ENCODE peak calls at places on chromosomes 5 and 9, in nine cellular contexts. C, T, Q, U, S, M, I, X and W are unnamed samples. For H3K36me3, the result is how much of the 10 kb centered on the place peaks cover.

GRCh38 chr5:87605663-87606062 is 192.9 kb upstream of the CCNH start:
- DNase-seq in C (no peak), T (no peak), Q (no peak), U (no peak), S (no peak), M (no peak), I (no peak), X (no peak), W (no peak)

GRCh38 chr5:153641183-153641688 is 150.8 kb downstream of the GRIA1 start:
- DNase-seq in C (no peak), T (no peak), Q (no peak), U (no peak), S (peak), M (no peak), I (no peak), X (no peak), W (no peak)

GRCh38 chr5:121793791-121794190 is 57.9 kb upstream of the FTMT start:
- DNase-seq in C (no peak), T (no peak), Q (no peak), U (no peak), S (peak), M (no peak), I (no peak), X (no peak), W (no peak)

GRCh38 chr5:132677191-132677590 is 3.4 kb downstream of the IL4 start:
- DNase-seq in C (peak), T (no peak), Q (no peak), U (no peak), S (peak), M (peak), I (peak), X (peak), W (peak)

GRCh38 chr9:4339783-4340335 is 40.0 kb upstream of the GLIS3 start:
- DNase-seq in C (no peak), T (no peak), Q (no peak), U (no peak), S (no peak), M (no peak), I (no peak), X (no peak), W (no peak)

GRCh38 chr9:115997923-115998322 is 155.7 kb upstream of the PAPPA start:
- DNase-seq in C (no peak), T (no peak), Q (no peak), U (no peak), S (no peak), M (no peak), I (no peak), X (peak), W (no peak)

GRCh38 chr5:15376803-15377202 is 123.2 kb upstream of the FBXL7 start:
- DNase-seq in C (no peak), T (no peak), Q (no peak), U (no peak), S (no peak), M (no peak), I (no peak), X (no peak), W (no peak)

GRCh38 chr5:15695171-15695676 is 195.2 kb downstream of the FBXL7 start:
- DNase-seq in C (no peak), T (peak), Q (no peak), U (peak), S (no peak), M (no peak), I (no peak), X (no peak), W (peak)

GRCh38 chr9:77544491-77545000 is 103.6 kb downstream of the GNA14 start:
- DNase-seq in C (no peak), T (no peak), Q (no peak), U (no peak), S (no peak), M (no peak), I (no peak), X (no peak), W (no peak)

GRCh38 chr9:127854169-127854833 is at the start of gene ENG:
- DNase-seq in C (peak), T (peak), Q (no peak), U (peak), S (peak), M (no peak), I (no peak), X (peak), W (no peak)

GRCh38 chr9:127258884-127259471 is 5.6 kb upstream of the GARNL3 start:
- DNase-seq in C (no peak), T (no peak), Q (no peak), U (no peak), S (no peak), M (no peak), I (no peak), X (no peak), W (no peak)

GRCh38 chr9:20683351-20684034 is 566 bp upstream of the FOCAD start:
- DNase-seq in C (peak), T (peak), Q (no peak), U (peak), S (peak), M (peak), I (peak), X (peak), W (no peak)

GRCh38 chr9:137715321-137715720 is 96.5 kb downstream of the EHMT1 start:
- DNase-seq in C (no peak), T (no peak), Q (no peak), U (no peak), S (no peak), M (no peak), I (no peak), X (no peak), W (no peak)

GRCh38 chr5:65766781-65767180 is 44.8 kb downstream of the NLN start:
- DNase-seq in C (no peak), T (no peak), Q (no peak), U (no peak), S (no peak), M (no peak), I (no peak), X (no peak), W (no peak)

GRCh38 chr5:14297697-14298096 is 154.6 kb downstream of the TRIO start:
- DNase-seq in C (no peak), T (no peak), Q (no peak), U (no peak), S (no peak), M (no peak), I (no peak), X (no peak), W (no peak)

GRCh38 chr5:14295610-14296009 is 152.5 kb downstream of the TRIO start:
- DNase-seq in C (peak), T (no peak), Q (no peak), U (no peak), S (no peak), M (no peak), I (no peak), X (no peak), W (no peak)

GRCh38 chr5:14298126-14298847 is 155.1 kb downstream of the TRIO start:
- DNase-seq in C (no peak), T (no peak), Q (no peak), U (no peak), S (no peak), M (no peak), I (no peak), X (no peak), W (no peak)

GRCh38 chr5:14299666-14300065 is 156.5 kb downstream of the TRIO start:
- DNase-seq in C (no peak), T (no peak), Q (no peak), U (no peak), S (no peak), M (no peak), I (no peak), X (no peak), W (peak)

DNA sequence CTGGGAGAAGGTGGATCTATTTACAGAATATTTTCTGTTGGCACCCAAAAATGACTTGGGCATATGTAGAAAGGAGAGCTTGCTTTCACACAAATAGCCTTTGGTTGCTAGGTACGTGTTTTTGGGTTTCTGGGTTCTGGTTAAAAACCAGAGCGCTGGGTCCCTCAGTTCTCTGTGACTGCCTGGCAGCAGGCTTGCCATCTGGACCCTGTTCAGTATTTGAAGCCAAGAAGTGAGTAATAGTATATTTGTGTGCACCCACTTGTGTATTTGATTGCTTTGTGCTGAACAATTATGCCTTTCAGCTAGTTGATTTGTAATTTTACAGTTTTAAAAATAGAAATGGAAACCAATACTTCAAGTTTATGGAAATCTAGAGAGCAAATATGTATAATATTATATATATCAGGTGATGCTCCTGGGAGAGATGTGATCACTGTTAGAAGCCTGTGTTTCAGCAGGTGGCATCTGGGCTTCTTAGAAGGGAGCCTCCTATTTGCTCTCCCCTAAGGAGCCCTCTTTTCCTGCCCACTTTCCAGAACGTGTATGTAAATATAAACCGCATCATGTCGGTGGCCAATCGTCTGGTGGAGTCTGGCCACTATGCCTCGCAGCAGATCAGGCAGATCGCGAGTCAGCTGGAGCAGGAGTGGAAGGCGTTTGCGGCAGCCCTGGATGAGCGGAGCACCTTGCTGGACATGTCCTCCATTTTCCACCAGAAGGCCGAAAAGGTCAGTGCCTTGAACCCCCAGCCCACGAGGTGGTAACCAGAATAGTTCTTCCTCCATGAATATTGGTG is 153.6 kb downstream of the TRIO start:
- DNase-seq in C (no peak), T (no peak), Q (no peak), U (no peak), S (no peak), M (no peak), I (no peak), X (no peak), W (no peak)
- H3K36me3 ChIP-seq in C (under half), T (under half), Q (under half), U (under half), S (under half), M (under half), I (under half), X (under half), W (under half)

DNA sequence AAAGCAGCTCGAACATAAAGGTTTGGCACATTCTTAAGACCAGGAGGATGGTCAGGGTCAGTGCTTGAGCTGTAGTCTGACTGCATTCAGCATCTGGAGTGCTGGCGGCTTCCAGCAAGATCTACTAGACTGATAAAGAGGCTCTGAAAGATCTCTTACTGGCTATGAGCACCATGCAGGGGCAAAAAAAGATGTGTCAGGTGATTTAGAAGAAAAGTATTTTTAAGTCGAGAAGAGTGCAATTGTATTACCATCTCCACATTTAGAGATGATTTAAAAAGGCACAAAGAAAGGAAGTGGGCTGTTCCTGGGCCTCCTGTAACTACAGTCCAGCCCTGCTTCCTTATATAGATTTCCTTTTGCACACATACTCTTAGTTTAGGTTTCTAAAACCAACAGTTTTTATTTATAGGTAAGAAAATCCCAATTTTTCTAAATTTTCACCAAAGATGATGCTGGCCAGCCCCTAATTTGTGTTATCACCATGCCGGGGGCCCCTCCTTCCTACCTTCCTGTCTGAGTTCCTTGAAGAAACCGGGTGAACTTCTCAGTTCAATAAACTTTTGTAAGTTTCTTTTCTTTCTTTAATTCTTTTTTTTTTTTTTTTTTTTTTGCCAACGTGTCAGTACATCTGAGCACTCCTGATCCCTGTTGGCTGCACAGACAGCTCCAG is 65.9 kb upstream of the PLPP1 start:
- DNase-seq in C (peak), T (no peak), Q (peak), U (no peak), S (peak), M (peak), I (no peak), X (peak), W (no peak)
- H3K4me3 ChIP-seq in C (no peak), T (no peak), Q (peak), U (no peak), S (no peak), M (no peak), I (no peak), X (peak), W (no peak)

DNA sequence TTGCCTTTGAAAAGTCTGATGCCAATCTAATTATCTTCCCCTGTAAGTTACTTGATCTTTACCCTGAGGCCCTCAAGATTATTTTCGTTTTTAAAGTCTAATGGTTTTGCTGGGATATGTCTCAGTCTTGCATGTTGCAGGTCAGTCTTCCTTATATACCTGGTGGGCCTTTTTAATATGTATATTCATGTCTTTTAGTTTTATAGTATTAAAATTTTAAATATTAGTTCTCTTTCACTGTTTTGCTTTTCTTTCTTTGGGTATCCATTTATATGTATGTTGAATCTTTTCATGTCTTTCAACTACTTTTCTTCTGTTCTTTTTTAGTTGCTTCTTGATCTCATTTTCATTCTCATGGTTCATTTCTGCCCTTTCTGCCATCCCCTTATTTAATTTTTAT is 68.9 kb downstream of the HSD17B4 start:
- DNase-seq in C (no peak), T (no peak), Q (no peak), U (no peak), S (no peak), M (no peak), I (no peak), X (no peak), W (no peak)
- H3K36me3 ChIP-seq in C (under half), T (under half), Q (under half), U (under half), S (under half), M (under half), I (under half), X (under half), W (under half)

DNA sequence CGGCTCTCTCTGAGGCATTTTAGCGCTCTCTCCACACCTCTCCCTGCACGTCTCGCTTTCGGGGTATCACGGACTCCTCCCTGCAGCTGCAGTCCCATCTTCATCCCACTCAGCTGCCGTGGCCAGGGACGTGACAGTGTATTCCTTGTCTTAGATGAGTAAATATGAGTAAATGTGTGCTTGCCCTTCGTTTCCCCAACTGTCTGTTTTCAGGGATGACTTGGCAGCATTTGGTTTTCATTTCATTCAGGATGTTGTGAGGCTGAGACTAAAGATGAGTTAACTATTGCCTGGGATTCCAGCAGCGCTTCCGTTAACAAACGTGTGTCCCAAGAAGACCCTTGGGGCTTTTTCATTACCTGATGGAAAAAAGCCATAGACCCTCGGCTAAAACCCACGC is 29.5 kb downstream of the GDNF start:
- DNase-seq in C (no peak), T (no peak), Q (no peak), U (no peak), S (no peak), M (no peak), I (no peak), X (no peak), W (no peak)
- H3K4me3 ChIP-seq in C (peak), T (no peak), Q (no peak), U (no peak), S (no peak), M (no peak), I (no peak), X (no peak), W (no peak)

GRCh38 chr5:81989204-81989603 is 17.4 kb downstream of the ATG10 start:
- DNase-seq in C (no peak), T (no peak), Q (no peak), U (no peak), S (no peak), M (no peak), I (no peak), X (no peak), W (no peak)

GRCh38 chr5:81980160-81980559 is 8.3 kb downstream of the ATG10 start:
- DNase-seq in C (no peak), T (no peak), Q (no peak), U (no peak), S (no peak), M (no peak), I (no peak), X (no peak), W (no peak)

GRCh38 chr5:81980598-81981260 is 8.9 kb downstream of the ATG10 start:
- DNase-seq in C (no peak), T (no peak), Q (no peak), U (no peak), S (peak), M (no peak), I (no peak), X (no peak), W (no peak)

DNA sequence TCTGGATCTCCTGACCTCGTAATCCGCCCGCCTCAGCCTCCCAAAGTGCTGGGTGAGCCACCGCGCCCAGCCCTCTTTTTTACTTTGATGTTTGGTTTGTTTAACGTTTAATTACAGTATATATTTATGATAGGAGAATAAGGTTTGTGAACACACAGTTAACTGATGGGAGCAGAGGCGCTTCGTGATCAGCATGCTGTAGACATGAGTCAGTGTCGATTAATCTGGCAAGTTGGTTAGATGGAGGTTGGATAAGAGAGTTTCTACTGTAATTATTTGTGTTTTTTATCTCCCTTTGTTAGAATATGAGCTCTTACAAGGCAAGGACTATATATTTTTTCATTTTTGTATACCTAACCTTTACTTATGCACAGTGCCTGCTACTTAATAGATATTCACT is 14.3 kb downstream of the ATG10 start:
- DNase-seq in C (no peak), T (no peak), Q (no peak), U (no peak), S (no peak), M (no peak), I (no peak), X (no peak), W (no peak)
- H3K36me3 ChIP-seq in C (under half), T (under half), Q (under half), U (under half), S (under half), M (under half), I (under half), X (under half), W (under half)

GRCh38 chr5:158317507-158317906 is 458.6 kb upstream of the CLINT1 start:
- DNase-seq in C (no peak), T (no peak), Q (no peak), U (no peak), S (no peak), M (no peak), I (no peak), X (no peak), W (peak)

GRCh38 chr5:158320178-158320674 is 461.3 kb upstream of the CLINT1 start:
- DNase-seq in C (peak), T (no peak), Q (no peak), U (no peak), S (no peak), M (no peak), I (no peak), X (peak), W (no peak)

GRCh38 chr5:158326241-158326640 is 467.3 kb upstream of the CLINT1 start:
- DNase-seq in C (no peak), T (no peak), Q (no peak), U (no peak), S (peak), M (no peak), I (no peak), X (peak), W (no peak)

GRCh38 chr5:158322620-158323019 is 463.7 kb upstream of the CLINT1 start:
- DNase-seq in C (no peak), T (no peak), Q (no peak), U (no peak), S (no peak), M (no peak), I (no peak), X (no peak), W (no peak)

GRCh38 chr5:158320934-158321333 is 462.0 kb upstream of the CLINT1 start:
- DNase-seq in C (no peak), T (no peak), Q (no peak), U (no peak), S (no peak), M (no peak), I (no peak), X (no peak), W (no peak)
- H3K4me3 ChIP-seq in C (no peak), T (no peak), Q (no peak), U (no peak), S (no peak), M (no peak), I (no peak), X (no peak), W (no peak)

GRCh38 chr5:75358117-75358516 is 21.1 kb downstream of the HMGCR start:
- DNase-seq in C (no peak), T (no peak), Q (no peak), U (no peak), S (no peak), M (no peak), I (no peak), X (no peak), W (no peak)
- H3K36me3 ChIP-seq in C (half or more), T (under half), Q (under half), U (under half), S (under half), M (under half), I (under half), X (half or more), W (half or more)

GRCh38 chr9:14992025-14992424 is 81.8 kb upstream of the FREM1 start:
- DNase-seq in C (no peak), T (no peak), Q (peak), U (no peak), S (no peak), M (no peak), I (peak), X (no peak), W (no peak)
- H3K4me3 ChIP-seq in C (no peak), T (no peak), Q (peak), U (no peak), S (no peak), M (no peak), I (no peak), X (no peak), W (no peak)

GRCh38 chr5:79686799-79687198 is 2.8 kb upstream of the CMYA5 start:
- DNase-seq in C (no peak), T (no peak), Q (no peak), U (no peak), S (no peak), M (no peak), I (no peak), X (no peak), W (no peak)

GRCh38 chr5:79685621-79686020 is 4.0 kb upstream of the CMYA5 start:
- DNase-seq in C (no peak), T (no peak), Q (no peak), U (no peak), S (no peak), M (no peak), I (no peak), X (no peak), W (no peak)

GRCh38 chr5:79687911-79688310 is 1.7 kb upstream of the CMYA5 start:
- DNase-seq in C (no peak), T (no peak), Q (no peak), U (no peak), S (no peak), M (no peak), I (no peak), X (no peak), W (no peak)

GRCh38 chr5:79689541-79690466 is at the start of gene CMYA5:
- DNase-seq in C (no peak), T (peak), Q (no peak), U (no peak), S (peak), M (no peak), I (peak), X (no peak), W (no peak)

DNA sequence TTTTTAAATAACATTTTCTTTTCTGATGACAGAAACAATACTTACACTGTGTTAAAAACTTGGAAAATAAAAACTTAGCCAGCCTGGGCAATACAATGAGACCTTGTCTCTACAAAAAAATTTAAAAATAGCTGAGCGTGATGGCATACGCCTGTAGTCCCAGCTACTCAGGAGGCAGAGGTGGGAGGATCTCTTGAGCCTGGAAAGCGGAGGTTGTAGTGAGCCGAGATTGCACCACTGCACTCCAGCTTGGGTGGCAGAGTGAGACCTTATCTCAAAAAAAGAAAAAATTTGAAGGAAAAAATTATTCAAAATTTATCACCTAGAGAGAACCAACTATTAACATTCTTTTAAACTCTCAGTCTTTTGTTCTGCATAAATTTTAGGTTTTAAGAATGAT is 4.9 kb upstream of the CMYA5 start:
- DNase-seq in C (no peak), T (no peak), Q (no peak), U (no peak), S (no peak), M (no peak), I (no peak), X (no peak), W (no peak)
- H3K36me3 ChIP-seq in C (under half), T (under half), Q (under half), U (under half), S (under half), M (under half), I (under half), X (under half), W (under half)